ENCODE peak calls at places on chromosomes 5 and 9, in seven cellular contexts. O, J, A, I, E, P and T are unnamed samples.

GRCh38 chr9:130555968-130556367 is 23.4 kb upstream of the FUBP3 start:
- DNase-seq in J (no peak), P (no peak), O (no peak), A (no peak), E (no peak), I (no peak), T (no peak)

GRCh38 chr5:133385346-133385745 is 227.0 kb downstream of the FSTL4 start:
- DNase-seq in A (no peak), E (no peak), I (no peak), P (no peak), O (no peak), J (no peak), T (no peak)

GRCh38 chr5:150114773-150115408 is 28.5 kb upstream of the CSF1R start:
- DNase-seq in I (peak), J (no peak), A (no peak), E (peak), O (no peak), P (no peak), T (no peak)

GRCh38 chr9:38276751-38277439 is 115.6 kb upstream of the ALDH1B1 start:
- DNase-seq in A (no peak), E (no peak), I (no peak), J (no peak), O (no peak), P (no peak), T (no peak)

GRCh38 chr9:105415344-105415980 is 32.4 kb upstream of the FSD1L start:
- DNase-seq in I (peak), P (no peak), O (peak), A (peak), J (no peak), E (peak), T (peak)

GRCh38 chr9:21316860-21317259 is 11.7 kb upstream of the IFNA5 start:
- DNase-seq in O (peak), I (no peak), E (no peak), P (no peak), J (no peak), A (no peak), T (no peak)

GRCh38 chr9:134913713-134914500 is 3.8 kb downstream of the FCN1 start:
- DNase-seq in A (no peak), O (no peak), J (no peak), I (no peak), P (no peak), E (no peak), T (no peak)

GRCh38 chr5:140148508-140148907 is 22.8 kb downstream of the IGIP start:
- DNase-seq in J (no peak), A (no peak), O (peak), I (peak), P (no peak), E (no peak), T (no peak)

GRCh38 chr5:61328791-61329617 is 3.1 kb upstream of the ZSWIM6 start:
- DNase-seq in A (no peak), I (no peak), J (no peak), O (no peak), P (no peak), E (no peak), T (no peak)

GRCh38 chr9:84554069-84554659 is 115.4 kb upstream of the NTRK2 start:
- DNase-seq in P (no peak), A (no peak), I (no peak), E (no peak), J (no peak), O (no peak), T (no peak)
- TF ChIP-seq TAF1 in P (no peak), A (no peak), I (no peak), E (no peak), J (no peak), O (no peak), T (no peak)

GRCh38 chr9:13064060-13064459 is 215.4 kb downstream of the MPDZ start:
- DNase-seq in J (no peak), E (no peak), P (no peak), I (no peak), O (no peak), A (no peak), T (no peak)
- TF ChIP-seq TAF1 in J (no peak), E (no peak), P (no peak), I (no peak), O (no peak), A (no peak), T (no peak)

GRCh38 chr5:16776611-16777251 is 159.4 kb downstream of the MYO10 start:
- DNase-seq in O (peak), A (peak), I (no peak), P (no peak), E (no peak), J (no peak), T (no peak)
- TF ChIP-seq TAF1 in O (no peak), A (no peak), I (no peak), P (no peak), E (no peak), J (no peak), T (no peak)

DNA sequence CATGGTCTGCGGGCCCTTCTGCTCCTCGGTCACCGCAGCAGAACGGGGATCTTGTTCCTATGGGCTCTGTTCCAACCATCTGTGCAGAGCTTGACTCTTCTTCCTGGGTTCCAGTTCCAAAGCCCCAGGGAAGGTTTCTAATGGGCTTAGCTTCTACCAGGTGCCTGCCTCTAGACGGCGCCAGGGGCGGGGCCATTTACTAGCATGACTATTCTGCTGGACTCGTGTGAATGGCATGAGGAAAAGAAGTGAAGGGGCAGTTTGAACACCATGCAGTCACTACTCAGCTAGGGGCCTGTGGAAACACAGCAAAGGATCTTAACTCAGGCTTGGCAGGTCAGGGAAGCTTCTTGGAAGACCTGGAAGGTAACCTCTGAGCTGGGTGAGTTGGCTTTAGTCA is 124.0 kb downstream of the FGF18 start:
- DNase-seq in J (no peak), I (no peak), A (no peak), E (no peak), P (no peak), O (no peak), T (no peak)
- TF ChIP-seq TAF1 in J (no peak), I (no peak), A (no peak), E (no peak), P (no peak), O (no peak), T (no peak)

GRCh38 chr5:34682926-34683623 is 26.9 kb downstream of the RAI14 start:
- DNase-seq in A (no peak), I (no peak), O (peak), P (no peak), J (no peak), E (no peak), T (no peak)
- TF ChIP-seq TAF1 in A (no peak), I (no peak), O (no peak), P (no peak), J (no peak), E (no peak), T (no peak)

DNA sequence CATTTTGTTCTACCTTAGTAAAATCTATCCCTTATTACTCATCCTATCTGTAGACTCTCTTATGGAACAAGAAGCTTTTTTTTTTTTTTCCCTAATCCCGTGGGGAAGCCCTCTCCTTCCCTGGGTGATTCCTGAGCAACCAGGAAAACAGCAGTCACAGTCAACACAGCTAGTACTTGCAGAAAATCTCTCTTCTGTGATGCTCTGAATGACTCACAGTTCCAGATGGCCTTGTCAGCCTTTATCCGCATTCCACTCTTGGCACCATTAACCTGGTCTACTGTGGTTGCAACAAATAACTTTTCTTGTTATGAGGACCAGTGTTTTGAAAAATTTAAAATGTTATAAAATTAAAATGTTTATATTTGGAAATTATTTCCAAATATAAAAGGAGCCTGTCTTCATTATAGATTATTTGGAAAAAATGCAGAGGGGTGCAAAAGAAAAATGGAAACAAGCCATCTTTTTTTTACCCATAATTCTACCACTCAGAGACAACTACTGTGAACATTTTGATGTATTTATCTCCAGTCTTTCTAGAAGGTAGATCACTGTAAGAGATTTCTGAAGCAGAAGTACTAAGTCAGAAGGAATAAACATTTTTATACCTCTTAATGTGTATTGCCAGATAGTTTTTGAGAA is 486.7 kb downstream of the RAB3C start:
- DNase-seq in E (no peak), A (no peak), O (peak), P (no peak), I (no peak), J (no peak), T (no peak)
- TF ChIP-seq TAF1 in E (no peak), A (no peak), O (no peak), P (no peak), I (no peak), J (no peak), T (no peak)

DNA sequence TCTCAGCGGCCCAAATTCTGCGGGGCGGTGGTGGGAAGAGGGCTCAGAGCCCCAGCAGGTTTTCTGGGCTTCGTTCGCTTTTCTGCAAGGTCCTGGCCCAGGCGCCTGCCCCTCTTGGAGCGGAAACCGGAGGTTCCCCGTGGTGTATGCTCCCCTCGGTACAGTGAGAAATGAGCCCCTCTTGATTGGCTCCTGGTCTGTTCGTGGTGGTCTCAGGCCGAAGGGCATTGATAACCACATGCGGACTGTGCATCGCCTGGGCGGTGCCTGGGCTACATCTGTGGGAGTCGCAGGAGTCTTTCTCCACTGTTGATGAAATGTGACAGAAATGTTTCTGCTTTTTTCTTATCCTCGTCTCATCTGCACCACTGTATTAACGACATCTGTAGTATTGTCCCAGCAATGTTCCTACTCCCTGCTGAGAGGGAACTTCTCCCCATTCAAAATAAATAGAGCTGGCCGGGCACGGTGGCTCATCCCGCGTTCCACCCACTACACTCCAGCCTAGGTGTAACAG is 682 bp downstream of the MAN1B1 start:
- DNase-seq in A (peak), O (no peak), E (no peak), J (no peak), P (no peak), I (peak), T (no peak)
- TF ChIP-seq TAF1 in A (no peak), O (no peak), E (no peak), J (no peak), P (no peak), I (no peak), T (no peak)

GRCh38 chr5:54522080-54522479 is 4.5 kb downstream of the SNX18 start:
- DNase-seq in P (no peak), I (no peak), O (no peak), A (no peak), J (no peak), E (no peak), T (no peak)

GRCh38 chr5:54520940-54521339 is 3.4 kb downstream of the SNX18 start:
- DNase-seq in O (no peak), E (no peak), I (no peak), P (no peak), A (no peak), J (no peak), T (no peak)

GRCh38 chr5:54519083-54519541 is 1.6 kb downstream of the SNX18 start:
- DNase-seq in I (no peak), J (no peak), E (no peak), A (no peak), O (no peak), P (no peak), T (no peak)

GRCh38 chr5:54518146-54519082 is 855 bp downstream of the SNX18 start:
- DNase-seq in O (no peak), P (no peak), J (no peak), I (peak), A (peak), E (peak), T (peak)

DNA sequence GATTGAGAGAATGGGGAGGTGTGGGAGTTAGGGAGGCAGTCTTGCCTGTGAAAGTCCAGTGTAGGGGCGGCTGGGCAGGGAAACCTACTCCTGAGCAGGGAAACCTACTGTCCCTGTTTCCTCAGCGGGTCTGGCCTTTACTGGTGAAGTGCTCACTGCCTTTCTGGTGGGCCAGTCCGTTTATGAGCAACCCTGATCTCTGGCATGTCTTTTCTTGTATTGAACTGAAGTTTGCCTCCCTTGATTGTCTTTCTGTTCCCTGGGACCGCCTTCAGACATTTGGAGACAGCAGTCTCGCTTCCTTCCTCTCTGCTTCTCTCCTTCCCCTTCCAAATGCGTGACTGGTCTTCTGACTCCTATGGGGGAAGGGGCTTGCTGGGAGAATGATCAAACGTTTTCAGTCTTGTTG is 2.9 kb downstream of the SNX18 start:
- DNase-seq in A (peak), I (no peak), O (no peak), E (no peak), J (no peak), P (no peak), T (no peak)
- TF ChIP-seq TAF1 in A (no peak), I (no peak), O (no peak), E (no peak), J (no peak), P (no peak), T (no peak)